ENCODE peak calls at places on chromosomes 1 and 21, in ten cellular contexts. N is pancreas, Y is mammary epithelial cell, X is left lung, K is WTC11, S is A549, B is tibial artery, C is choroid plexus epithelial cell, D is fibroblast of lung, L is LNCaP clone FGC. F is an unnamed sample.
A peak's percentile ranks its signal among the peaks of the same experiment; 100 is the strongest.

GRCh38 chr1:168767885-168768584 is 39.0 kb upstream of the DPT start:
- DNase-seq in N (no peak), Y (peak; percentile 7), X (no peak), K (no peak), S (no peak), B (no peak), C (peak; percentile 7), D (peak; percentile 79), L (no peak), F (no peak)

GRCh38 chr1:242824435-242824834 is 299.9 kb upstream of the PLD5 start:
- DNase-seq in N (no peak), Y (peak; percentile 76), X (no peak), K (no peak), S (peak; percentile 47), B (no peak), C (peak; percentile 28), D (peak; percentile 76), L (no peak), F (peak; percentile 89)

GRCh38 chr1:53525595-53525994 is 66.4 kb downstream of the DMRTB1 start:
- DNase-seq in N (no peak), Y (no peak), X (no peak), K (peak; percentile 42), S (no peak), B (no peak), C (no peak), D (no peak), L (no peak), F (no peak)

GRCh38 chr1:157540852-157541251 is 11.5 kb downstream of the FCRL5 start:
- DNase-seq in N (no peak), Y (peak; percentile 52), X (no peak), K (no peak), S (no peak), B (no peak), C (no peak), D (no peak), L (no peak), F (no peak)

GRCh38 chr21:45662623-45663015 is 19.1 kb downstream of the PCBP3 start:
- DNase-seq in N (no peak), Y (no peak), X (no peak), K (no peak), S (no peak), B (no peak), C (no peak), D (no peak), L (peak; percentile 50), F (no peak)

GRCh38 chr21:39647476-39647875 is 34.7 kb downstream of the B3GALT5 start:
- DNase-seq in N (no peak), Y (no peak), X (no peak), K (no peak), S (no peak), B (no peak), C (peak; percentile 76), D (peak; percentile 92), L (no peak), F (peak; percentile 5)

GRCh38 chr1:203593723-203594122 is 32.9 kb upstream of the ATP2B4 start:
- DNase-seq in N (no peak), Y (peak; percentile 62), X (peak; percentile 81), K (peak; percentile 55), S (peak; percentile 46), B (no peak), C (no peak), D (no peak), L (no peak), F (peak; percentile 49)

GRCh38 chr1:7629465-7630195 is 141.5 kb upstream of the VAMP3 start:
- DNase-seq in N (peak; percentile 25), Y (no peak), X (peak; percentile 59), K (no peak), S (no peak), B (no peak), C (no peak), D (no peak), L (no peak), F (no peak)

GRCh38 chr1:240194120-240194519 is 102.4 kb downstream of the FMN2 start:
- DNase-seq in N (no peak), Y (no peak), X (no peak), K (no peak), S (no peak), B (no peak), C (no peak), D (peak; percentile 92), L (no peak), F (no peak)

DNA sequence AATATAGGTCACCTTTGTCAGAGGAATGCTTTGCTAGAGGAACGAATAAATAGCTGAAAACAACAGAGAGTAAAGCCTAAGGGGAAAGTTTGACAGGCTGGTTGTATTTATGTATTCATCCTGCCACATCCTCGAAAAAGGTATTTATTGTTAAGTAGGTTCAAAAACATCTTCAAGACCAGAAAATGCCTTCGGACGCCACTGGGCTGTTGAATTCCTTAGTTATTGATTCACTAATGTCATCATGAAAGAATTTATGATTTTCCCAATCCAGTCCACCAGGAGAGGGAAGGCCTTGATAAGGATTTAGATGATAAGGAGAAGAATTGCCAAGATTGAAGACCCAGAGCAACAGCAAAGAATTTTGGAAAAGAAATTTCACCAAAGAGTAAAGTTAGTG is 35.2 kb upstream of the MAB21L3 start:
- DNase-seq in N (no peak), Y (peak; percentile 12), X (no peak), K (no peak), S (peak; percentile 3), B (no peak), C (no peak), D (peak; percentile 10), L (no peak), F (peak; percentile 75)
- TF ChIP-seq CTCF in N (no peak), Y (no peak), X (no peak), K (no peak), S (no peak), B (no peak), C (no peak), D (no peak), L (no peak), F (peak; percentile 36)

GRCh38 chr1:151716771-151717631 is at the start of gene CELF3:
- DNase-seq in N (no peak), Y (no peak), X (no peak), K (peak; percentile 64), S (peak; percentile 18), B (no peak), C (peak; percentile 9), D (peak; percentile 25), L (no peak), F (no peak)

GRCh38 chr1:151714820-151715725 is 1.5 kb downstream of the CELF3 start:
- DNase-seq in N (no peak), Y (no peak), X (no peak), K (peak; percentile 40), S (no peak), B (no peak), C (no peak), D (no peak), L (no peak), F (no peak)

GRCh38 chr1:151713874-151714273 is 2.7 kb downstream of the CELF3 start:
- DNase-seq in N (no peak), Y (peak; percentile 65), X (no peak), K (no peak), S (no peak), B (no peak), C (no peak), D (no peak), L (no peak), F (peak; percentile 26)

GRCh38 chr1:151716405-151716762 is 219 bp downstream of the CELF3 start:
- DNase-seq in N (no peak), Y (no peak), X (no peak), K (no peak), S (no peak), B (no peak), C (no peak), D (no peak), L (no peak), F (no peak)

GRCh38 chr1:151715726-151716404 is 738 bp downstream of the CELF3 start:
- DNase-seq in N (peak; percentile 55), Y (no peak), X (no peak), K (peak; percentile 67), S (no peak), B (no peak), C (no peak), D (no peak), L (no peak), F (no peak)
- TF ChIP-seq CTCF in N (no peak), Y (no peak), X (no peak), K (peak; percentile 51), S (no peak), B (no peak), C (peak; percentile 9), D (no peak), L (no peak), F (no peak)

DNA sequence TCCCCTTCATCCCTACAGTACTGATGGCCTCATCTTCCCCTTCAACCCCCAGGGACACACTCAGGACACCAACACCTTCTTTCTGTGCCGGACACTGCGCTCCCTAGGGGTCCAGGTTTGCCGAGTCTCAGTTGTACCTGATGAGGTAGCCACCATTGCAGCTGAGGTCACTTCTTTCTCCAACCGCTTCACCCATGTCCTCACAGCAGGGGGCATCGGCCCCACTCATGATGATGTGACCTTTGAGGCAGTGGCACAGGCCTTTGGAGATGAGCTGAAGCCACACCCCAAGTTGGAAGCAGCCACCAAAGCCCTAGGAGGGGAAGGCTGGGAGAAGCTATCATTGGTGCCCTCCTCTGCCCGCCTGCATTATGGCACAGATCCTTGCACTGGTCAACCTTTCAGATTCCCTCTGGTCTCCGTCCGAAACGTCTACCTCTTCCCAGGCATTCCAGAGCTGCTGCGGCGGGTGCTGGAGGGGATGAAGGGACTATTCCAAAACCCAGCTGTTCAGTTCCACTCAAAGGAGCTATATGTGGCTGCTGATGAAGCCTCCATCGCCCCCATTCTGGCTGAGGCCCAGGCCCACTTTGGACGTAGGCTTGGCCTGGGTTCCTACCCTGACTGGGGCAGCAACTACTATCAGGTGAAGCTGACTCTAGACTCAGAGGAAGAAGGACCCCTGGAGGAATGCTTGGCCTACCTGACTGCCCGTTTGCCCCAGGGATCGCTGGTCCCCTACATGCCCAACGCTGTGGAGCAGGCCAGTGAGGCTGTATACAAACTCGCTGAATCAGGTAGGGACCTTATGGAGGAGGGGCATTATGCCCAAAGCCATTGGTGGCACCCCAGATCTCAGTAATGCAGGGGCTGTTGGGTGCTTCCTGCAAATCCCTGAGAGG is 5.1 kb upstream of the LENEP start:
- DNase-seq in N (peak; percentile 37), Y (no peak), X (no peak), K (no peak), S (no peak), B (no peak), C (no peak), D (no peak), L (no peak), F (no peak)
- TF ChIP-seq CTCF in N (no peak), Y (no peak), X (no peak), K (no peak), S (peak; percentile 5), B (no peak), C (no peak), D (no peak), L (peak; percentile 12), F (peak; percentile 16)

DNA sequence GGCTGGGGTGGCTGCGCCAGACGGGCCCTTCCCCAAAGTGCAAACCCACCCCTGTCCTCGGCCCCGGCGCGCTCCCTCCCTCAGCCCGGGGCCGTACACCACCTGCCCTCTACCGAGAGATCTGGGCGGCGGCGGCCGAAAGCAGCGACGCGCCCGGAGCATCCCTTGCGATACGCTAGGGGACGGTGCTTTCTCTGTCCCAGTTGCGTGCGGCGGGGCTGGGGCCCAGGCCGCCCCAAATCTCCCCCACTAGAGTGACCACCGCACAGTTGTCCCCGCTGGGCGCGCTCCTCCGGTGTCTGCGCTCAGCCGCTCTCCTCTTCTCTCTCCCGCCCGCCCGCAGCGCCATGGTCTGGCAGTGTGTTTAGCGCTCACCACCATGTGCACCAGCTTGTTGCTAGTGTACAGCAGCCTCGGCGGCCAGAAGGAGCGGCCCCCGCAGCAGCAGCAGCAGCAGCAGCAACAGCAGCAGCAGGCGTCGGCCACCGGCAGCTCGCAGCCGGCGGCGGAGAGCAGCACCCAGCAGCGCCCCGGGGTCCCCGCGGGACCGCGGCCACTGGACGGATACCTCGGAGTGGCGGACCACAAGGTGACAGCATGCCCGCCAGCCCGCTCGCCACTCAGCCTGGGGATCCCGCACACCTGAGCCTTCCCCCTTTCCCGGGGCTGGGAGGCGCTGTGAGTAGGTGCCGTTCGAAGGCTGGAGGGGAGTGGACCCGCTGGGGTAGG is 1.0 kb downstream of the ST6GALNAC5 start:
- DNase-seq in N (peak; percentile 67), Y (peak; percentile 46), X (peak; percentile 83), K (peak; percentile 73), S (peak; percentile 14), B (no peak), C (peak; percentile 41), D (peak; percentile 60), L (no peak), F (no peak)
- TF ChIP-seq CTCF in N (no peak), Y (no peak), X (no peak), K (no peak), S (peak; percentile 9), B (no peak), C (peak; percentile 17), D (no peak), L (peak; percentile 81), F (peak; percentile 43)